ENCODE peak calls at places on chromosomes 12 and 14, in six cellular contexts. One of them, this sample, is unnamed.

GRCh38 chr12:89856431-89856830 is 147.8 kb upstream of the ATP2B1 start:
- DNase-seq in HCT116: no peak
- DNase-seq in K562: no peak
- DNase-seq in H1: no peak
- DNase-seq in HepG2: no peak
- DNase-seq in GM12878: peak; percentile 85
- DNase-seq in this sample: no peak

GRCh38 chr12:29534935-29535334 is 37.4 kb upstream of the OVCH1 start:
- DNase-seq in GM12878: no peak
- DNase-seq in H1: no peak
- DNase-seq in HCT116: no peak
- DNase-seq in HepG2: peak; percentile 5
- DNase-seq in K562: no peak
- DNase-seq in this sample: no peak

GRCh38 chr14:24789277-24789832 is 155.4 kb upstream of the GZMB start:
- DNase-seq in H1: no peak
- DNase-seq in GM12878: no peak
- DNase-seq in K562: no peak
- DNase-seq in HCT116: no peak
- DNase-seq in HepG2: no peak
- DNase-seq in this sample: no peak

GRCh38 chr14:97917169-97917568 is 1120.0 kb downstream of the VRK1 start:
- DNase-seq in GM12878: no peak
- DNase-seq in H1: no peak
- DNase-seq in HepG2: no peak
- DNase-seq in K562: no peak
- DNase-seq in HCT116: no peak
- DNase-seq in this sample: no peak

GRCh38 chr12:8648598-8649205 is 13.9 kb downstream of the MFAP5 start:
- DNase-seq in K562: no peak
- DNase-seq in H1: no peak
- DNase-seq in GM12878: peak; percentile 95
- DNase-seq in HepG2: no peak
- DNase-seq in HCT116: no peak
- DNase-seq in this sample: no peak

GRCh38 chr12:83389237-83389996 is 702.7 kb downstream of the TMTC2 start:
- DNase-seq in HepG2: no peak
- DNase-seq in H1: peak; percentile 38
- DNase-seq in K562: no peak
- DNase-seq in GM12878: no peak
- DNase-seq in HCT116: peak; percentile 18
- DNase-seq in this sample: peak; percentile 28

GRCh38 chr12:81627336-81628189 is 131.6 kb downstream of the PPFIA2 start:
- DNase-seq in HepG2: peak; percentile 29
- DNase-seq in K562: peak; percentile 6
- DNase-seq in GM12878: no peak
- DNase-seq in HCT116: peak; percentile 52
- DNase-seq in H1: no peak
- DNase-seq in this sample: peak; percentile 46

GRCh38 chr12:10851243-10851858 is 2.1 kb upstream of the PRR4 start:
- DNase-seq in GM12878: no peak
- DNase-seq in HCT116: no peak
- DNase-seq in H1: no peak
- DNase-seq in HepG2: no peak
- DNase-seq in K562: no peak
- DNase-seq in this sample: no peak

GRCh38 chr14:96698846-96699543 is 98.2 kb upstream of the VRK1 start:
- DNase-seq in K562: peak; percentile 47
- DNase-seq in HCT116: no peak
- DNase-seq in H1: no peak
- DNase-seq in HepG2: no peak
- DNase-seq in GM12878: peak; percentile 86
- DNase-seq in this sample: no peak

GRCh38 chr14:67137744-67138371 is 51.4 kb upstream of the GARIN2 start:
- DNase-seq in HepG2: no peak
- DNase-seq in GM12878: no peak
- DNase-seq in K562: no peak
- DNase-seq in H1: no peak
- DNase-seq in HCT116: no peak
- DNase-seq in this sample: no peak

GRCh38 chr12:81257952-81258551 is 180.2 kb downstream of the ACSS3 start:
- DNase-seq in H1: no peak
- DNase-seq in HCT116: peak; percentile 28
- DNase-seq in GM12878: no peak
- DNase-seq in HepG2: peak; percentile 34
- DNase-seq in K562: no peak
- DNase-seq in this sample: peak; percentile 49

GRCh38 chr14:36520601-36521525 is 831 bp upstream of the NKX2-1 start:
- DNase-seq in H1: no peak
- DNase-seq in K562: peak; percentile 29
- DNase-seq in HepG2: peak; percentile 44
- DNase-seq in GM12878: no peak
- DNase-seq in HCT116: peak; percentile 7
- DNase-seq in this sample: no peak

GRCh38 chr12:104166465-104166864 is 28.5 kb upstream of the NFYB start:
- DNase-seq in H1: no peak
- DNase-seq in GM12878: no peak
- DNase-seq in HepG2: no peak
- DNase-seq in K562: no peak
- DNase-seq in HCT116: no peak
- DNase-seq in this sample: no peak

GRCh38 chr14:77598366-77599050 is 17.9 kb downstream of the SPTLC2 start:
- DNase-seq in H1: no peak
- DNase-seq in K562: no peak
- DNase-seq in GM12878: no peak
- DNase-seq in HCT116: no peak
- DNase-seq in HepG2: no peak
- DNase-seq in this sample: no peak

GRCh38 chr12:98403936-98404335 is 111.5 kb upstream of the TMPO start:
- DNase-seq in GM12878: no peak
- DNase-seq in K562: no peak
- DNase-seq in HepG2: no peak
- DNase-seq in HCT116: no peak
- DNase-seq in H1: no peak
- DNase-seq in this sample: no peak

GRCh38 chr12:126811401-126811800 is 1455.6 kb upstream of the TMEM132C start:
- DNase-seq in GM12878: no peak
- DNase-seq in K562: no peak
- DNase-seq in HCT116: no peak
- DNase-seq in H1: no peak
- DNase-seq in HepG2: no peak
- DNase-seq in this sample: no peak

GRCh38 chr12:9404469-9405260 is 196.5 kb upstream of the PZP start:
- DNase-seq in HepG2: no peak
- DNase-seq in K562: no peak
- DNase-seq in GM12878: no peak
- DNase-seq in H1: no peak
- DNase-seq in HCT116: no peak
- DNase-seq in this sample: no peak

GRCh38 chr14:51781352-51781751 is 79.1 kb upstream of the GNG2 start:
- DNase-seq in K562: no peak
- DNase-seq in HCT116: no peak
- DNase-seq in HepG2: no peak
- DNase-seq in H1: no peak
- DNase-seq in GM12878: no peak
- DNase-seq in this sample: no peak

GRCh38 chr14:91167380-91167770 is 53.5 kb downstream of the DGLUCY start:
- DNase-seq in K562: no peak
- DNase-seq in H1: no peak
- DNase-seq in HepG2: no peak
- DNase-seq in GM12878: no peak
- DNase-seq in HCT116: no peak
- DNase-seq in this sample: no peak

GRCh38 chr12:27344760-27345159 is 12.1 kb downstream of the BMAL2 start:
- DNase-seq in HCT116: no peak
- DNase-seq in H1: no peak
- DNase-seq in HepG2: no peak
- DNase-seq in GM12878: no peak
- DNase-seq in K562: no peak
- DNase-seq in this sample: no peak

GRCh38 chr12:50246873-50247612 is 36.3 kb downstream of the LIMA1 start:
- DNase-seq in H1: no peak
- DNase-seq in HCT116: peak; percentile 99
- DNase-seq in GM12878: peak; percentile 62
- DNase-seq in K562: peak; percentile 75
- DNase-seq in HepG2: peak; percentile 59
- DNase-seq in this sample: no peak

GRCh38 chr14:100591453-100592371 is 4.5 kb upstream of the BEGAIN start:
- DNase-seq in H1: no peak
- DNase-seq in HepG2: no peak
- DNase-seq in GM12878: no peak
- DNase-seq in HCT116: no peak
- DNase-seq in K562: no peak
- DNase-seq in this sample: no peak

GRCh38 chr12:48956279-48957140 is 777 bp downstream of the ARF3 start:
- DNase-seq in K562: peak; percentile 87
- DNase-seq in HCT116: peak; percentile 93
- DNase-seq in GM12878: peak; percentile 59
- DNase-seq in HepG2: peak; percentile 68
- DNase-seq in H1: peak; percentile 89
- DNase-seq in this sample: peak; percentile 89

GRCh38 chr12:47265391-47265790 is 185.6 kb upstream of the AMIGO2 start:
- DNase-seq in GM12878: no peak
- DNase-seq in HCT116: no peak
- DNase-seq in K562: no peak
- DNase-seq in HepG2: no peak
- DNase-seq in H1: no peak
- DNase-seq in this sample: no peak

DNA sequence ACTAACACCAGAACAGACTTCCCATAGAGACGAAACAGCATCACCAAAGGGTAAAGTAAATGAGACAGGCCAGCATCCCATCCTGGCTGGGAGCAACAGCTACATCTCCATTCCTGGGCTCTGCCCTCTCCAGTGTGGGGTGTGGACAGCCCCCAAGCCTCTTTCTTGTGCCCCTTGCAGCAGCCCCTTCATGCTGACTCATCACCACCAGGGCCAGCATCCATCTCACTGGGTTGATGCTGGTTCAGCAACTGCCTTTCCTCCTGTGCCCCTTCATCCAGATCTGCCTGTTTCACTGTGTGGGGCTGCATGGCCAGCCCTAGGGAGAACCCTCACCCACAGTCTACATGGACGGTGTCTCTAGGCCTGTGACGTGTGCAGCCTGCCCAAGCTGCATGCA is 569.1 kb upstream of the TBX3 start:
- DNase-seq in HCT116: no peak
- DNase-seq in H1: no peak
- DNase-seq in GM12878: no peak
- DNase-seq in HepG2: no peak
- DNase-seq in K562: no peak
- DNase-seq in this sample: no peak
- H3K9ac ChIP-seq in HCT116: no peak overlapping the region
- H3K9ac ChIP-seq in H1: no peak overlapping the region
- H3K9ac ChIP-seq in GM12878: no peak overlapping the region
- H3K9ac ChIP-seq in HepG2: no peak overlapping the region
- H3K9ac ChIP-seq in K562: no peak overlapping the region
- H3K9ac ChIP-seq in this sample: no peak overlapping the region

DNA sequence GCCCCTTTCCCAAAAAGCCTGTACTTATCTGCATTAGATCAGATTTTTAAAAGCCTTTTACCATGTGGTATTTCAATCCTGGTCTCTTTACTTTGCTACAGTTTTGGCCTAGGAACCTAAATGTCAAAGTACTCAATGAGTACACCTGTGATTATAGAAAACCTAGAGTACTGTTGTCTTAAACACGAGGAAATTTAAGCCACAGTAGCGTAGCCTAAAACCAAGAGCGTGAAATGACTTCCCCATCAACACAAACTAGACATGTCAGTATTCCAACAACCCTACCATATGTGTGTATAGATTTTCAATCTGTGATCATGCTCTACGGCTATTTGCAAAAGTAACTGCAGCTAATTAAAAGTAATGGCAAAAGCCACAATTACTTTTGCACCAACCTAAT is 52.7 kb upstream of the OR5AU1 start:
- DNase-seq in HCT116: no peak
- DNase-seq in H1: no peak
- DNase-seq in HepG2: no peak
- DNase-seq in GM12878: no peak
- DNase-seq in K562: no peak
- DNase-seq in this sample: no peak
- TF ChIP-seq ZNF274 in HCT116: no peak
- TF ChIP-seq ZNF274 in H1: no peak
- TF ChIP-seq ZNF274 in HepG2: no peak
- TF ChIP-seq ZNF274 in GM12878: no peak
- TF ChIP-seq ZNF274 in K562: no peak
- TF ChIP-seq ZNF274 in this sample: no peak

DNA sequence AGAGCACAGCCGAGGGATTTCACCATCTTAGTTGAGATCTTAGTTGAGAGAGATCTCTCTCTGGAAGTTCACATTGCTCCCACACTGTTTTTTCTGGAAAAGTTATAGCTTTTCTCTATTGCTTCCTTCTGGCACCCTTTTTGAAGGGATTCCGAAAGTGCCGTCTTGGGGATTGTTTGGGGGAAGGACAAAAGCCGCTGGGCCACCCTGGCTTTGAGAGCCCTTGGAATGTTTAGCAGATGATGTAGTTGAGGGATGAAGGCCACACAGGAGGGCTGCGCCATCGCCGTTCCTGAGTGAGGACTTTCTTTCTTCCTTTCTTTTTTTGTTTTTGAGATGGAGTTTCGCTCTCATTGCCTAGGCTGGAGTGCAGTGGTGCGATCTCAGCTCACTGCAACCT is 17.7 kb downstream of the PLEKHG3 start:
- DNase-seq in HepG2: no peak
- DNase-seq in H1: no peak
- DNase-seq in HCT116: no peak
- DNase-seq in K562: no peak
- DNase-seq in GM12878: no peak
- DNase-seq in this sample: no peak
- H3K4me1 ChIP-seq in HepG2: peaks cover 60% of the 10 kb centered on the region
- H3K4me1 ChIP-seq in H1: peaks cover 58% of the 10 kb centered on the region
- H3K4me1 ChIP-seq in HCT116: peaks cover 93% of the 10 kb centered on the region
- H3K4me1 ChIP-seq in K562: no peaks in the 10 kb centered on the region
- H3K4me1 ChIP-seq in GM12878: no peaks in the 10 kb centered on the region
- H3K4me1 ChIP-seq in this sample: peaks cover 21% of the 10 kb centered on the region

DNA sequence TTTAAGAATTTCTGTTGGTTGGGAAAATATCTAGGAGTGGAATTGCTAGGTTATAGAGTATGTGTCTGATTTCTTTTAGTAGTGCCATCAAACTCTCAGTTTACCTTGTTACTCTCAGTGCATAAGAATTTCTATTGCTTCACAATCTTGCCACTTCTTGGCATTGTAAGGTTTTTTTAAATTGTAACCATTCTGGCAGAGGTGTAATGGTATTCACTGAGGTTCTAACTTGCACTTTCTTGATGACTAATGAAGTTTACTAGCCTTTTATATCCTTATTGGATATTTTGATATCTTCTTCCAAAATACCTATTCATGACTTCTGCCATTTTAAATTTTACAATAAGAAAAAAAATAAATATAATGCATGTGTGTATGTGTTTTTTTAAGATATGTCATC is 478.0 kb downstream of the NAV3 start:
- DNase-seq in H1: no peak
- DNase-seq in K562: no peak
- DNase-seq in HepG2: no peak
- DNase-seq in GM12878: no peak
- DNase-seq in HCT116: no peak
- DNase-seq in this sample: no peak
- H3K9ac ChIP-seq in H1: no peak overlapping the region
- H3K9ac ChIP-seq in K562: no peak overlapping the region
- H3K9ac ChIP-seq in HepG2: no peak overlapping the region
- H3K9ac ChIP-seq in GM12878: no peak overlapping the region
- H3K9ac ChIP-seq in HCT116: no peak overlapping the region
- H3K9ac ChIP-seq in this sample: no peak overlapping the region

This sample was measured in NT2/D1.